ENCODE peak calls at places on chromosomes 6 and 20, in seven cellular contexts. P is IMR-90, Y is mesenchymal stem cell, N is neuronal stem cell, U is H9, Q is trophoblast cell, M is H1. K is an unnamed sample.

GRCh38 chr6:71444222-71444621 is 155.6 kb downstream of the OGFRL1 start:
- DNase-seq in U (no peak), P (no peak), Q (no peak), Y (no peak), M (no peak), N (no peak), K (no peak)

GRCh38 chr20:58545565-58546195 is 30.5 kb upstream of the APCDD1L start:
- DNase-seq in P (no peak), U (no peak), Y (no peak), Q (no peak), M (no peak), N (no peak), K (no peak)

GRCh38 chr6:142075516-142076101 is 57.1 kb upstream of the GJE1 start:
- DNase-seq in M (no peak), U (no peak), Y (no peak), P (no peak), Q (no peak), N (no peak), K (peak; percentile 52)

GRCh38 chr6:124670801-124671200 is 291.4 kb upstream of the RNF217 start:
- DNase-seq in U (no peak), P (no peak), M (no peak), N (no peak), Q (no peak), Y (no peak), K (no peak)

GRCh38 chr6:47163536-47163935 is 121.4 kb upstream of the ADGRF1 start:
- DNase-seq in P (no peak), M (no peak), Q (no peak), Y (no peak), U (no peak), N (no peak), K (no peak)

GRCh38 chr6:112289039-112289566 is 34.7 kb upstream of the LAMA4 start:
- DNase-seq in Y (peak; percentile 80), P (peak; percentile 96), M (no peak), U (no peak), Q (no peak), N (no peak), K (peak; percentile 25)

GRCh38 chr20:16125810-16126209 is 447.4 kb downstream of the KIF16B start:
- DNase-seq in M (no peak), Q (peak; percentile 54), N (no peak), Y (no peak), P (no peak), U (no peak), K (no peak)

GRCh38 chr6:40425192-40425919 is 161.8 kb downstream of the LRFN2 start:
- DNase-seq in U (no peak), M (no peak), Y (no peak), Q (no peak), N (no peak), P (no peak), K (no peak)

GRCh38 chr6:163926642-163927041 is 512.1 kb downstream of the QKI start:
- DNase-seq in Q (no peak), Y (no peak), P (no peak), U (no peak), M (no peak), N (no peak), K (no peak)

GRCh38 chr20:11403711-11404110 is 514.0 kb upstream of the BTBD3 start:
- DNase-seq in P (no peak), Q (no peak), Y (no peak), U (no peak), M (no peak), N (no peak), K (peak; percentile 78)

GRCh38 chr6:87473419-87473903 is 687 bp downstream of the SLC35A1 start:
- DNase-seq in M (no peak), U (no peak), N (no peak), Q (no peak), Y (peak; percentile 48), P (peak; percentile 44), K (no peak)

GRCh38 chr6:36347635-36348034 is 10.9 kb upstream of the BNIP5 start:
- DNase-seq in Y (no peak), P (no peak), Q (no peak), M (no peak), N (no peak), U (no peak), K (no peak)

GRCh38 chr20:58868795-58869194 is 16.3 kb downstream of the GNAS start:
- DNase-seq in Q (peak; percentile 86), M (no peak), P (no peak), U (peak; percentile 49), N (no peak), Y (no peak), K (no peak)

GRCh38 chr6:112233864-112234263 is 20.5 kb downstream of the LAMA4 start:
- DNase-seq in Q (no peak), Y (peak; percentile 40), M (no peak), N (no peak), U (no peak), P (peak; percentile 92), K (no peak)

GRCh38 chr20:13794667-13795066 is 9.8 kb downstream of the NDUFAF5 start:
- DNase-seq in N (no peak), M (no peak), P (no peak), Y (no peak), Q (no peak), U (no peak), K (no peak)

GRCh38 chr6:71250050-71250689 is 38.4 kb upstream of the OGFRL1 start:
- DNase-seq in U (no peak), P (peak; percentile 87), M (no peak), N (no peak), Y (peak; percentile 85), Q (peak; percentile 4), K (peak; percentile 61)

GRCh38 chr20:19958243-19958642 is 58.9 kb upstream of the NAA20 start:
- DNase-seq in U (no peak), P (no peak), Y (no peak), M (no peak), N (no peak), Q (no peak), K (no peak)

GRCh38 chr6:79670789-79671188 is 39.7 kb downstream of the SH3BGRL2 start:
- DNase-seq in N (no peak), U (no peak), Q (no peak), Y (no peak), M (no peak), P (no peak), K (peak; percentile 51)

GRCh38 chr6:119881416-119881815 is 531.9 kb upstream of the MAN1A1 start:
- DNase-seq in U (no peak), P (no peak), N (no peak), Q (no peak), M (no peak), Y (peak; percentile 33), K (no peak)

GRCh38 chr20:63433756-63434531 is 38.5 kb downstream of the KCNQ2 start:
- DNase-seq in U (no peak), M (no peak), Y (no peak), Q (no peak), N (no peak), P (no peak), K (no peak)

GRCh38 chr6:169326067-169326799 is 72.6 kb upstream of the THBS2 start:
- DNase-seq in U (peak; percentile 70), N (peak; percentile 6), Q (no peak), M (peak; percentile 23), Y (no peak), P (peak; percentile 52), K (peak; percentile 77)

GRCh38 chr20:46987001-46987400 is 92.4 kb downstream of the EYA2 start:
- DNase-seq in M (no peak), P (no peak), N (no peak), U (no peak), Q (no peak), Y (no peak), K (no peak)

GRCh38 chr20:45814314-45814713 is 1.9 kb downstream of the UBE2C start:
- DNase-seq in Y (no peak), Q (no peak), P (peak; percentile 39), U (no peak), M (no peak), N (no peak), K (no peak)

GRCh38 chr6:41726876-41727275 is 8.5 kb downstream of the TFEB start:
- DNase-seq in N (no peak), Q (no peak), Y (no peak), P (no peak), U (no peak), M (no peak), K (no peak)

GRCh38 chr6:105177521-105177920 is 2.3 kb downstream of the POPDC3 start:
- DNase-seq in Y (no peak), N (no peak), M (no peak), P (no peak), U (no peak), Q (no peak), K (no peak)

GRCh38 chr20:63696311-63696627 is 183 bp upstream of the TNFRSF6B start:
- DNase-seq in Y (no peak), P (no peak), U (peak; percentile 90), N (no peak), Q (no peak), M (peak; percentile 69), K (peak; percentile 74)

GRCh38 chr6:37433657-37434271 is 743 bp downstream of the CMTR1 start:
- DNase-seq in P (peak; percentile 12), N (no peak), Q (no peak), U (no peak), Y (peak; percentile 34), M (no peak), K (peak; percentile 22)

GRCh38 chr6:19478992-19479391 is 358.2 kb upstream of the ID4 start:
- DNase-seq in N (no peak), P (peak; percentile 11), M (no peak), Q (peak; percentile 24), U (no peak), Y (peak; percentile 23), K (no peak)

GRCh38 chr20:48184229-48184628 is 398.9 kb upstream of the SULF2 start:
- DNase-seq in Y (no peak), N (no peak), P (no peak), M (no peak), U (no peak), Q (peak; percentile 22), K (no peak)

GRCh38 chr6:7461416-7461815 is 71.8 kb downstream of the RIOK1 start:
- DNase-seq in Q (no peak), Y (no peak), U (no peak), N (no peak), M (no peak), P (peak; percentile 12), K (peak; percentile 9)
- H2AK5ac ChIP-seq in Q (peak overlapping the region; percentile 49), Y (no peak overlapping the region), U (no peak overlapping the region), N (no peak overlapping the region), M (no peak overlapping the region), P (no peak overlapping the region), K (no peak overlapping the region)

GRCh38 chr6:167420858-167421766 is 96.2 kb downstream of the TTLL2 start:
- DNase-seq in Q (peak; percentile 17), P (no peak), N (no peak), Y (no peak), U (peak; percentile 44), M (no peak), K (no peak)
- H3K4me1 ChIP-seq in Q (no peaks in the 10 kb centered on the region), P (no peaks in the 10 kb centered on the region), N (no peaks in the 10 kb centered on the region), Y (no peaks in the 10 kb centered on the region), U (peaks cover 3% of the 10 kb centered on the region), M (peaks cover 7% of the 10 kb centered on the region), K (no peaks in the 10 kb centered on the region)

GRCh38 chr20:3297096-3297411 is 58.1 kb upstream of the SLC4A11 start:
- DNase-seq in P (no peak), Q (no peak), Y (no peak), U (no peak), N (no peak), M (no peak), K (no peak)
- H2AK5ac ChIP-seq in P (no peak overlapping the region), Q (no peak overlapping the region), Y (no peak overlapping the region), U (no peak overlapping the region), N (no peak overlapping the region), M (no peak overlapping the region), K (no peak overlapping the region)

DNA sequence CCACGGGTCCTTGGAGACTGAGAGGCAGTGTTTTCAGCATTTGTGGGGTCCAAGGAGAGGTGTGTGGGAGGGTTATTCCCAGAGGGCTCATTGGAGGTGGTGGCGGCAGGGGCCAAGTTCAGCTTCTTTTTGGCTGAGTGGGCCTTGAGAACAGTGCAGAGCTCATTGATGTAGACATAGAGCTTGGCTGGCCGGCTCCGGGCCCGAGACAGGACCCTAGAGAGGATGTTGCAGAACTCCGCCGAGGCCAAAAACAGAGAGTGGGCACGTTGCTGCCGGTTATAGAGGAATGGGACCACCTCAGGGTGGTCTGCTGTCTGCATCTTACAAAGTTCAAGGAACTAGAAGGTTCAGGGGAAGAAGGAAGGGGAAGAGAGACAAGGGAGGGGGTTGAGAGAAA is 3.7 kb upstream of the ZBTB22 start:
- DNase-seq in M (no peak), Q (no peak), U (no peak), P (no peak), Y (no peak), N (no peak), K (no peak)
- H3K4me1 ChIP-seq in M (peaks cover 18% of the 10 kb centered on the region), Q (peaks cover 27% of the 10 kb centered on the region), U (peaks cover 9% of the 10 kb centered on the region), P (peaks cover 31% of the 10 kb centered on the region), Y (peaks cover 36% of the 10 kb centered on the region), N (peaks cover 30% of the 10 kb centered on the region), K (peaks cover 9% of the 10 kb centered on the region)